ENCODE peak calls at places on chromosomes 12 and 14, in six cellular contexts. One of them, this sample, is unnamed.

GRCh38 chr12:54016478-54016964 is 7.7 kb downstream of the HOXC8 start:
- DNase-seq in stimulated activated CD4-positive, alpha-beta T cell treated with anti-CD3 and anti-CD28 coated beads, Interleukin-4, amount 100 ng/mL, for 48 hours: no peak
- DNase-seq in HT-29: peak
- DNase-seq in left ventricle myocardium inferior: no peak
- DNase-seq in T-helper 17 cell: no peak
- DNase-seq in HTR-8/SVneo: no peak
- DNase-seq in this sample: no peak

GRCh38 chr12:10861366-10861765 is 12.1 kb upstream of the PRR4 start:
- DNase-seq in stimulated activated CD4-positive, alpha-beta T cell treated with anti-CD3 and anti-CD28 coated beads, Interleukin-4, amount 100 ng/mL, for 48 hours: no peak
- DNase-seq in HT-29: no peak
- DNase-seq in left ventricle myocardium inferior: no peak
- DNase-seq in T-helper 17 cell: no peak
- DNase-seq in HTR-8/SVneo: no peak
- DNase-seq in this sample: no peak

GRCh38 chr14:91111443-91111842 is 2.4 kb upstream of the DGLUCY start:
- DNase-seq in stimulated activated CD4-positive, alpha-beta T cell treated with anti-CD3 and anti-CD28 coated beads, Interleukin-4, amount 100 ng/mL, for 48 hours: no peak
- DNase-seq in HT-29: no peak
- DNase-seq in left ventricle myocardium inferior: no peak
- DNase-seq in T-helper 17 cell: no peak
- DNase-seq in HTR-8/SVneo: no peak
- DNase-seq in this sample: no peak

GRCh38 chr12:67052981-67053380 is 216.2 kb upstream of the CAND1 start:
- DNase-seq in stimulated activated CD4-positive, alpha-beta T cell treated with anti-CD3 and anti-CD28 coated beads, Interleukin-4, amount 100 ng/mL, for 48 hours: no peak
- DNase-seq in HT-29: no peak
- DNase-seq in left ventricle myocardium inferior: no peak
- DNase-seq in T-helper 17 cell: no peak
- DNase-seq in HTR-8/SVneo: peak
- DNase-seq in this sample: no peak

GRCh38 chr12:54071942-54072341 is 18.3 kb downstream of the HOXC4 start:
- DNase-seq in stimulated activated CD4-positive, alpha-beta T cell treated with anti-CD3 and anti-CD28 coated beads, Interleukin-4, amount 100 ng/mL, for 48 hours: no peak
- DNase-seq in HT-29: no peak
- DNase-seq in left ventricle myocardium inferior: no peak
- DNase-seq in T-helper 17 cell: no peak
- DNase-seq in HTR-8/SVneo: no peak
- DNase-seq in this sample: no peak

GRCh38 chr12:117109943-117110342 is 10.7 kb upstream of the TESC start:
- DNase-seq in stimulated activated CD4-positive, alpha-beta T cell treated with anti-CD3 and anti-CD28 coated beads, Interleukin-4, amount 100 ng/mL, for 48 hours: no peak
- DNase-seq in HT-29: no peak
- DNase-seq in left ventricle myocardium inferior: no peak
- DNase-seq in T-helper 17 cell: no peak
- DNase-seq in HTR-8/SVneo: no peak
- DNase-seq in this sample: no peak

GRCh38 chr12:14193623-14194022 is 171.9 kb upstream of the ATF7IP start:
- DNase-seq in stimulated activated CD4-positive, alpha-beta T cell treated with anti-CD3 and anti-CD28 coated beads, Interleukin-4, amount 100 ng/mL, for 48 hours: no peak
- DNase-seq in HT-29: no peak
- DNase-seq in left ventricle myocardium inferior: no peak
- DNase-seq in T-helper 17 cell: no peak
- DNase-seq in HTR-8/SVneo: no peak
- DNase-seq in this sample: no peak

GRCh38 chr14:101109981-101110728 is 206.6 kb upstream of the RTL1 start:
- DNase-seq in stimulated activated CD4-positive, alpha-beta T cell treated with anti-CD3 and anti-CD28 coated beads, Interleukin-4, amount 100 ng/mL, for 48 hours: no peak
- DNase-seq in HT-29: no peak
- DNase-seq in left ventricle myocardium inferior: no peak
- DNase-seq in T-helper 17 cell: no peak
- DNase-seq in HTR-8/SVneo: no peak
- DNase-seq in this sample: peak

GRCh38 chr14:101242442-101243385 is 318.6 kb upstream of the DIO3 start:
- DNase-seq in stimulated activated CD4-positive, alpha-beta T cell treated with anti-CD3 and anti-CD28 coated beads, Interleukin-4, amount 100 ng/mL, for 48 hours: no peak
- DNase-seq in HT-29: no peak
- DNase-seq in left ventricle myocardium inferior: no peak
- DNase-seq in T-helper 17 cell: no peak
- DNase-seq in HTR-8/SVneo: no peak
- DNase-seq in this sample: no peak

GRCh38 chr14:56474419-56475022 is 105.1 kb upstream of the TMEM260 start:
- DNase-seq in stimulated activated CD4-positive, alpha-beta T cell treated with anti-CD3 and anti-CD28 coated beads, Interleukin-4, amount 100 ng/mL, for 48 hours: no peak
- DNase-seq in HT-29: peak
- DNase-seq in left ventricle myocardium inferior: no peak
- DNase-seq in T-helper 17 cell: no peak
- DNase-seq in HTR-8/SVneo: peak
- DNase-seq in this sample: no peak

GRCh38 chr14:81453166-81453766 is 53.1 kb upstream of the STON2 start:
- DNase-seq in stimulated activated CD4-positive, alpha-beta T cell treated with anti-CD3 and anti-CD28 coated beads, Interleukin-4, amount 100 ng/mL, for 48 hours: no peak
- DNase-seq in HT-29: peak
- DNase-seq in left ventricle myocardium inferior: no peak
- DNase-seq in T-helper 17 cell: no peak
- DNase-seq in HTR-8/SVneo: no peak
- DNase-seq in this sample: peak

GRCh38 chr14:31255286-31255685 is 47.7 kb upstream of the HECTD1 start:
- DNase-seq in stimulated activated CD4-positive, alpha-beta T cell treated with anti-CD3 and anti-CD28 coated beads, Interleukin-4, amount 100 ng/mL, for 48 hours: no peak
- DNase-seq in HT-29: no peak
- DNase-seq in left ventricle myocardium inferior: no peak
- DNase-seq in T-helper 17 cell: no peak
- DNase-seq in HTR-8/SVneo: no peak
- DNase-seq in this sample: no peak

GRCh38 chr14:34365309-34365915 is 96.6 kb downstream of the SPTSSA start:
- DNase-seq in stimulated activated CD4-positive, alpha-beta T cell treated with anti-CD3 and anti-CD28 coated beads, Interleukin-4, amount 100 ng/mL, for 48 hours: no peak
- DNase-seq in HT-29: no peak
- DNase-seq in left ventricle myocardium inferior: no peak
- DNase-seq in T-helper 17 cell: no peak
- DNase-seq in HTR-8/SVneo: no peak
- DNase-seq in this sample: no peak

GRCh38 chr14:95018845-95019244 is 138.5 kb downstream of the DICER1 start:
- DNase-seq in stimulated activated CD4-positive, alpha-beta T cell treated with anti-CD3 and anti-CD28 coated beads, Interleukin-4, amount 100 ng/mL, for 48 hours: no peak
- DNase-seq in HT-29: no peak
- DNase-seq in left ventricle myocardium inferior: no peak
- DNase-seq in T-helper 17 cell: no peak
- DNase-seq in HTR-8/SVneo: no peak
- DNase-seq in this sample: no peak

GRCh38 chr14:69818760-69819191 is 21.7 kb upstream of the SLC10A1 start:
- DNase-seq in stimulated activated CD4-positive, alpha-beta T cell treated with anti-CD3 and anti-CD28 coated beads, Interleukin-4, amount 100 ng/mL, for 48 hours: peak
- DNase-seq in HT-29: peak
- DNase-seq in left ventricle myocardium inferior: no peak
- DNase-seq in T-helper 17 cell: no peak
- DNase-seq in HTR-8/SVneo: peak
- DNase-seq in this sample: no peak

GRCh38 chr14:105256292-105256960 is 8.1 kb downstream of the BTBD6 start:
- DNase-seq in stimulated activated CD4-positive, alpha-beta T cell treated with anti-CD3 and anti-CD28 coated beads, Interleukin-4, amount 100 ng/mL, for 48 hours: no peak
- DNase-seq in HT-29: no peak
- DNase-seq in left ventricle myocardium inferior: no peak
- DNase-seq in T-helper 17 cell: no peak
- DNase-seq in HTR-8/SVneo: no peak
- DNase-seq in this sample: peak

GRCh38 chr12:6532051-6532926 is 2.0 kb upstream of the GAPDH start:
- DNase-seq in stimulated activated CD4-positive, alpha-beta T cell treated with anti-CD3 and anti-CD28 coated beads, Interleukin-4, amount 100 ng/mL, for 48 hours: peak
- DNase-seq in HT-29: peak
- DNase-seq in left ventricle myocardium inferior: no peak
- DNase-seq in T-helper 17 cell: peak
- DNase-seq in HTR-8/SVneo: peak
- DNase-seq in this sample: peak

GRCh38 chr12:98456583-98457573 is 58.5 kb upstream of the TMPO start:
- DNase-seq in stimulated activated CD4-positive, alpha-beta T cell treated with anti-CD3 and anti-CD28 coated beads, Interleukin-4, amount 100 ng/mL, for 48 hours: no peak
- DNase-seq in HT-29: no peak
- DNase-seq in left ventricle myocardium inferior: peak
- DNase-seq in T-helper 17 cell: no peak
- DNase-seq in HTR-8/SVneo: peak
- DNase-seq in this sample: peak

GRCh38 chr14:32244404-32244803 is 41.3 kb upstream of the RNU6-8 start:
- DNase-seq in stimulated activated CD4-positive, alpha-beta T cell treated with anti-CD3 and anti-CD28 coated beads, Interleukin-4, amount 100 ng/mL, for 48 hours: no peak
- DNase-seq in HT-29: no peak
- DNase-seq in left ventricle myocardium inferior: no peak
- DNase-seq in T-helper 17 cell: no peak
- DNase-seq in HTR-8/SVneo: no peak
- DNase-seq in this sample: no peak

GRCh38 chr12:9604288-9604687 is 3.4 kb downstream of the KLRB1 start:
- DNase-seq in stimulated activated CD4-positive, alpha-beta T cell treated with anti-CD3 and anti-CD28 coated beads, Interleukin-4, amount 100 ng/mL, for 48 hours: no peak
- DNase-seq in HT-29: no peak
- DNase-seq in left ventricle myocardium inferior: no peak
- DNase-seq in T-helper 17 cell: no peak
- DNase-seq in HTR-8/SVneo: no peak
- DNase-seq in this sample: no peak

GRCh38 chr12:118219772-118220171 is 83.8 kb downstream of the PEBP1 start:
- DNase-seq in stimulated activated CD4-positive, alpha-beta T cell treated with anti-CD3 and anti-CD28 coated beads, Interleukin-4, amount 100 ng/mL, for 48 hours: no peak
- DNase-seq in HT-29: no peak
- DNase-seq in left ventricle myocardium inferior: no peak
- DNase-seq in T-helper 17 cell: no peak
- DNase-seq in HTR-8/SVneo: no peak
- DNase-seq in this sample: no peak